ENCODE peak calls at places on chromosomes 4 and X, in nine cellular contexts. One of them, this sample, is unnamed.

GRCh38 chr4:168059251-168059650 is 33.1 kb upstream of the ANXA10 start:
- DNase-seq in stomach: no peak
- DNase-seq in GM12878: no peak
- DNase-seq in heart left ventricle: no peak
- DNase-seq in thyroid gland: no peak
- DNase-seq in uterus: no peak
- DNase-seq in tibial nerve: no peak
- DNase-seq in body of pancreas: no peak
- DNase-seq in breast epithelium: no peak
- DNase-seq in this sample: no peak

GRCh38 chr4:8503801-8504200 is 63.2 kb downstream of the TRMT44 start:
- DNase-seq in breast epithelium: peak
- DNase-seq in tibial nerve: no peak
- DNase-seq in GM12878: no peak
- DNase-seq in stomach: peak
- DNase-seq in uterus: no peak
- DNase-seq in body of pancreas: peak
- DNase-seq in heart left ventricle: no peak
- DNase-seq in thyroid gland: peak
- DNase-seq in this sample: no peak

GRCh38 chr4:143482753-143483362 is 30.6 kb upstream of the SMARCA5 start:
- DNase-seq in tibial nerve: peak
- DNase-seq in thyroid gland: peak
- DNase-seq in heart left ventricle: peak
- DNase-seq in stomach: no peak
- DNase-seq in GM12878: no peak
- DNase-seq in uterus: peak
- DNase-seq in breast epithelium: no peak
- DNase-seq in body of pancreas: peak
- DNase-seq in this sample: no peak

GRCh38 chrX:144896323-144896722 is 351.0 kb upstream of the SPANXN1 start:
- DNase-seq in body of pancreas: no peak
- DNase-seq in uterus: no peak
- DNase-seq in tibial nerve: no peak
- DNase-seq in thyroid gland: no peak
- DNase-seq in GM12878: no peak
- DNase-seq in heart left ventricle: no peak
- DNase-seq in stomach: no peak
- DNase-seq in breast epithelium: no peak
- DNase-seq in this sample: no peak

GRCh38 chrX:37754518-37754917 is 25.3 kb upstream of the CYBB start:
- DNase-seq in stomach: no peak
- DNase-seq in breast epithelium: no peak
- DNase-seq in uterus: no peak
- DNase-seq in tibial nerve: no peak
- DNase-seq in GM12878: no peak
- DNase-seq in body of pancreas: no peak
- DNase-seq in thyroid gland: no peak
- DNase-seq in heart left ventricle: no peak
- DNase-seq in this sample: no peak

GRCh38 chr4:93764647-93765246 is 63.8 kb upstream of the ATOH1 start:
- DNase-seq in stomach: no peak
- DNase-seq in heart left ventricle: no peak
- DNase-seq in GM12878: no peak
- DNase-seq in thyroid gland: peak
- DNase-seq in breast epithelium: no peak
- DNase-seq in body of pancreas: peak
- DNase-seq in uterus: no peak
- DNase-seq in tibial nerve: peak
- DNase-seq in this sample: no peak

GRCh38 chrX:15498741-15499140 is 1.9 kb upstream of the BMX start:
- DNase-seq in tibial nerve: no peak
- DNase-seq in thyroid gland: no peak
- DNase-seq in breast epithelium: no peak
- DNase-seq in heart left ventricle: no peak
- DNase-seq in GM12878: no peak
- DNase-seq in body of pancreas: no peak
- DNase-seq in stomach: no peak
- DNase-seq in uterus: no peak
- DNase-seq in this sample: no peak

GRCh38 chrX:12975999-12976558 is 1.2 kb downstream of the TMSB4X start:
- DNase-seq in stomach: peak
- DNase-seq in breast epithelium: no peak
- DNase-seq in GM12878: no peak
- DNase-seq in thyroid gland: peak
- DNase-seq in body of pancreas: peak
- DNase-seq in heart left ventricle: peak
- DNase-seq in tibial nerve: peak
- DNase-seq in uterus: peak
- DNase-seq in this sample: no peak

GRCh38 chr4:38723114-38723513 is 59.1 kb downstream of the KLF3 start:
- DNase-seq in heart left ventricle: no peak
- DNase-seq in breast epithelium: no peak
- DNase-seq in body of pancreas: no peak
- DNase-seq in stomach: no peak
- DNase-seq in uterus: no peak
- DNase-seq in tibial nerve: no peak
- DNase-seq in GM12878: no peak
- DNase-seq in thyroid gland: no peak
- DNase-seq in this sample: no peak

GRCh38 chr4:49036528-49036927 is 50.5 kb downstream of the CWH43 start:
- DNase-seq in body of pancreas: no peak
- DNase-seq in stomach: no peak
- DNase-seq in breast epithelium: no peak
- DNase-seq in thyroid gland: no peak
- DNase-seq in uterus: no peak
- DNase-seq in GM12878: no peak
- DNase-seq in tibial nerve: no peak
- DNase-seq in heart left ventricle: no peak
- DNase-seq in this sample: no peak

GRCh38 chr4:88531549-88531948 is 8.0 kb upstream of the PYURF start:
- DNase-seq in body of pancreas: no peak
- DNase-seq in tibial nerve: no peak
- DNase-seq in stomach: no peak
- DNase-seq in thyroid gland: no peak
- DNase-seq in uterus: no peak
- DNase-seq in breast epithelium: no peak
- DNase-seq in GM12878: no peak
- DNase-seq in heart left ventricle: no peak
- DNase-seq in this sample: no peak

GRCh38 chr4:6263541-6264540 is 5.8 kb upstream of the WFS1 start:
- DNase-seq in body of pancreas: peak
- DNase-seq in stomach: peak
- DNase-seq in breast epithelium: no peak
- DNase-seq in heart left ventricle: peak
- DNase-seq in uterus: peak
- DNase-seq in thyroid gland: peak
- DNase-seq in tibial nerve: no peak
- DNase-seq in GM12878: no peak
- DNase-seq in this sample: no peak
- TF ChIP-seq CTCF in body of pancreas: peak
- TF ChIP-seq CTCF in stomach: peak
- TF ChIP-seq CTCF in breast epithelium: peak
- TF ChIP-seq CTCF in heart left ventricle: peak
- TF ChIP-seq CTCF in uterus: peak
- TF ChIP-seq CTCF in thyroid gland: peak
- TF ChIP-seq CTCF in tibial nerve: peak
- TF ChIP-seq CTCF in GM12878: peak
- TF ChIP-seq CTCF in this sample: no peak

DNA sequence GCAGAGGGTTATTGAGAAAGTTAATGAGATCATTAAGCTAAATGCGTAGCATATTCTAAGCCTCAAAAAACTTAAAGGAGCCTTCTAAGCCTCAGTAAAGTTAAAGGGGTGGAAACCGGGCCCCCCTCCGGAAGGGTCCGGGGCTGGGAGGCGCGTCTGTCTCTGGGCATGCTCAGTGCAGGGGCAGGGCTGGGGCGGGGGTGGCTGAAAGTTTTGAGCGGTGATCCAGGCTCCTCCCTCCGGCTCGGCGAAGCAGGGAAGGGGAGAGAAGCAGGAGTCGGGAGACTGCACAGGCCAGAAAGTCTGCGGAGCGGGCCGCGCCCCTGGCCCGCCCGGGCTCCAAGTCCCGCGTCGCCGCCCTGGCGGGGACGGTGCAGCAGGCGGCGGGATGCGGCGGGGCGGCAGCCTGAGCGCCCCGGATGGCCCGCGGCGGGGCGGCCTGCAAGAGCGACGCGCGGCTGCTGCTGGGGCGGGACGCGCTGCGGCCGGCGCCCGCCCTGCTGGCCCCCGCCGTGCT is at the start of gene EVC:
- DNase-seq in uterus: peak
- DNase-seq in GM12878: no peak
- DNase-seq in breast epithelium: peak
- DNase-seq in thyroid gland: peak
- DNase-seq in tibial nerve: peak
- DNase-seq in body of pancreas: peak
- DNase-seq in heart left ventricle: peak
- DNase-seq in stomach: peak
- DNase-seq in this sample: peak
- TF ChIP-seq POLR2A in uterus: peak
- TF ChIP-seq POLR2A in GM12878: no peak
- TF ChIP-seq POLR2A in breast epithelium: no peak
- TF ChIP-seq POLR2A in thyroid gland: peak
- TF ChIP-seq POLR2A in tibial nerve: peak
- TF ChIP-seq POLR2A in body of pancreas: peak
- TF ChIP-seq POLR2A in heart left ventricle: no peak
- TF ChIP-seq POLR2A in stomach: no peak
- TF ChIP-seq POLR2A in this sample: no peak

GRCh38 chr4:7101692-7102515 is 34.0 kb upstream of the GRPEL1 start:
- DNase-seq in thyroid gland: peak
- DNase-seq in heart left ventricle: peak
- DNase-seq in GM12878: no peak
- DNase-seq in tibial nerve: peak
- DNase-seq in uterus: peak
- DNase-seq in breast epithelium: peak
- DNase-seq in stomach: peak
- DNase-seq in body of pancreas: peak
- DNase-seq in this sample: peak
- TF ChIP-seq CTCF in thyroid gland: peak
- TF ChIP-seq CTCF in heart left ventricle: peak
- TF ChIP-seq CTCF in GM12878: peak
- TF ChIP-seq CTCF in tibial nerve: peak
- TF ChIP-seq CTCF in uterus: peak
- TF ChIP-seq CTCF in breast epithelium: peak
- TF ChIP-seq CTCF in stomach: peak
- TF ChIP-seq CTCF in body of pancreas: peak
- TF ChIP-seq CTCF in this sample: peak

GRCh38 chrX:43655961-43656494 is at the start of gene MAOA:
- DNase-seq in uterus: peak
- DNase-seq in stomach: peak
- DNase-seq in body of pancreas: peak
- DNase-seq in heart left ventricle: peak
- DNase-seq in thyroid gland: peak
- DNase-seq in tibial nerve: peak
- DNase-seq in breast epithelium: peak
- DNase-seq in GM12878: no peak
- DNase-seq in this sample: peak

GRCh38 chrX:43655151-43655676 is 885 bp upstream of the MAOA start:
- DNase-seq in uterus: peak
- DNase-seq in thyroid gland: peak
- DNase-seq in stomach: peak
- DNase-seq in heart left ventricle: peak
- DNase-seq in GM12878: no peak
- DNase-seq in body of pancreas: peak
- DNase-seq in breast epithelium: peak
- DNase-seq in tibial nerve: peak
- DNase-seq in this sample: peak

GRCh38 chrX:43654431-43655150 is 1.5 kb upstream of the MAOA start:
- DNase-seq in breast epithelium: peak
- DNase-seq in GM12878: peak
- DNase-seq in stomach: peak
- DNase-seq in tibial nerve: peak
- DNase-seq in thyroid gland: peak
- DNase-seq in heart left ventricle: peak
- DNase-seq in uterus: peak
- DNase-seq in body of pancreas: peak
- DNase-seq in this sample: peak
- TF ChIP-seq POLR2A in breast epithelium: peak
- TF ChIP-seq POLR2A in GM12878: no peak
- TF ChIP-seq POLR2A in stomach: peak
- TF ChIP-seq POLR2A in tibial nerve: peak
- TF ChIP-seq POLR2A in thyroid gland: peak
- TF ChIP-seq POLR2A in heart left ventricle: no peak
- TF ChIP-seq POLR2A in uterus: peak
- TF ChIP-seq POLR2A in body of pancreas: peak
- TF ChIP-seq POLR2A in this sample: peak

DNA sequence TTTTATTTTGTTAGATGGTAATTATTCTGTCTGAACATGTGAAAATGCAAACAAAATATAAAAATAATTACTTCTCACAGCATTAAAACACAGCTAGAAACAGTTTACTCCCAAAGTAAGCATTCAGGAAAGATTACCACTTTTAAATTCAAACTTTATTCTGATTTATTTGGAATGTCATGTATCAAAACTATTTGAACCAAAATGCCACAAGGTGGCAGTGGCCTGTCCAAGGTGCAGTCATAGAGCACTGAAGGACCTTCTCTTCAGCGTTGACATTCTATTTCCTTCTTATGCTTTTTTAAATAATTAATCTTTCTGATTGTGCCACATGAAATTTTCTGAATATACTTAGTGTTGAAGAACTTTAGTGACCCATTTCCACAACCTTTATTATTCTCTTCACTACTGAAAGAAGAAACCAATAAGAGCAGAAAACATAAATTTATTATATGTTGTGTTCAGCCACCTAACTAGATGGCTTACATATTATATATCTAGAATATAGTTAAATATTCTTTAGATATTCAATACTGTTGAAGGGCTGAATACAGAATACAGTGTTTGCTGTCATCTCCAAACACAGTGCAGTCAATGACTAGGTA is 283.6 kb downstream of the CFAP299 start:
- DNase-seq in breast epithelium: no peak
- DNase-seq in tibial nerve: no peak
- DNase-seq in GM12878: no peak
- DNase-seq in thyroid gland: no peak
- DNase-seq in body of pancreas: peak
- DNase-seq in stomach: no peak
- DNase-seq in heart left ventricle: no peak
- DNase-seq in uterus: no peak
- DNase-seq in this sample: no peak
- TF ChIP-seq CTCF in breast epithelium: no peak
- TF ChIP-seq CTCF in tibial nerve: no peak
- TF ChIP-seq CTCF in GM12878: no peak
- TF ChIP-seq CTCF in thyroid gland: no peak
- TF ChIP-seq CTCF in body of pancreas: no peak
- TF ChIP-seq CTCF in stomach: no peak
- TF ChIP-seq CTCF in heart left ventricle: no peak
- TF ChIP-seq CTCF in uterus: no peak
- TF ChIP-seq CTCF in this sample: no peak

GRCh38 chrX:46912098-46912672 is at the start of gene JADE3:
- DNase-seq in uterus: peak
- DNase-seq in stomach: peak
- DNase-seq in body of pancreas: peak
- DNase-seq in heart left ventricle: peak
- DNase-seq in breast epithelium: peak
- DNase-seq in tibial nerve: peak
- DNase-seq in thyroid gland: peak
- DNase-seq in GM12878: no peak
- DNase-seq in this sample: peak
- TF ChIP-seq POLR2A in uterus: peak
- TF ChIP-seq POLR2A in stomach: no peak
- TF ChIP-seq POLR2A in body of pancreas: peak
- TF ChIP-seq POLR2A in heart left ventricle: no peak
- TF ChIP-seq POLR2A in breast epithelium: no peak
- TF ChIP-seq POLR2A in tibial nerve: no peak
- TF ChIP-seq POLR2A in thyroid gland: peak
- TF ChIP-seq POLR2A in GM12878: no peak
- TF ChIP-seq POLR2A in this sample: no peak

This sample was measured in sigmoid colon.